ENCODE peak calls at places on chromosomes 13 and 19, in ten cellular contexts. Y is ascending aorta, T is right lobe of liver, B is left ventricle myocardium inferior, J is GM23248, L is OCI-LY7, Z is stomach, O is tibial artery, N is tibial nerve, W is PC-3. P is an unnamed sample.

GRCh38 chr19:5035105-5035761 is 66.3 kb downstream of the KDM4B start:
- DNase-seq in Y (no peak), T (no peak), B (no peak), J (no peak), L (no peak), Z (no peak), O (no peak), N (no peak), W (no peak), P (no peak)

GRCh38 chr19:17576758-17577532 is 21.5 kb downstream of the COLGALT1 start:
- DNase-seq in Y (no peak), T (no peak), B (no peak), J (peak; percentile 12), L (no peak), Z (no peak), O (no peak), N (peak; percentile 75), W (no peak), P (no peak)

GRCh38 chr13:75850915-75851314 is 214.8 kb downstream of the LMO7 start:
- DNase-seq in Y (no peak), T (no peak), B (no peak), J (peak; percentile 23), L (no peak), Z (no peak), O (no peak), N (no peak), W (no peak), P (no peak)

GRCh38 chr13:80388506-80388905 is 47.6 kb upstream of the SPRY2 start:
- DNase-seq in Y (no peak), T (no peak), B (no peak), J (no peak), L (no peak), Z (no peak), O (no peak), N (no peak), W (no peak), P (no peak)

GRCh38 chr19:1063030-1063908 is 3.7 kb upstream of the ARHGAP45 start:
- DNase-seq in Y (no peak), T (peak; percentile 58), B (no peak), J (peak; percentile 47), L (peak; percentile 90), Z (no peak), O (no peak), N (no peak), W (peak; percentile 29), P (no peak)

GRCh38 chr19:44748426-44749254 is at the start of gene BCL3:
- DNase-seq in Y (no peak), T (peak; percentile 91), B (peak; percentile 82), J (peak; percentile 79), L (peak; percentile 82), Z (peak; percentile 80), O (peak; percentile 85), N (no peak), W (peak; percentile 67), P (no peak)

GRCh38 chr19:46271488-46272197 is 25.2 kb upstream of the HIF3A start:
- DNase-seq in Y (no peak), T (no peak), B (no peak), J (peak; percentile 93), L (no peak), Z (no peak), O (no peak), N (no peak), W (peak; percentile 77), P (no peak)

GRCh38 chr19:10420444-10421239 is at the start of gene PDE4A:
- DNase-seq in Y (no peak), T (no peak), B (no peak), J (peak; percentile 68), L (peak; percentile 89), Z (no peak), O (no peak), N (no peak), W (peak; percentile 33), P (no peak)

GRCh38 chr19:49614096-49614857 is 23.3 kb downstream of the PRR12 start:
- DNase-seq in Y (no peak), T (no peak), B (no peak), J (peak; percentile 94), L (no peak), Z (no peak), O (no peak), N (no peak), W (peak; percentile 97), P (peak; percentile 22)

GRCh38 chr19:8148410-8149231 is 771 bp downstream of the FBN3 start:
- DNase-seq in Y (no peak), T (no peak), B (no peak), J (no peak), L (no peak), Z (no peak), O (no peak), N (no peak), W (peak; percentile 43), P (no peak)

GRCh38 chr19:39834287-39834841 is 402 bp upstream of the DYRK1B start:
- DNase-seq in Y (no peak), T (no peak), B (no peak), J (no peak), L (no peak), Z (no peak), O (no peak), N (no peak), W (no peak), P (no peak)

GRCh38 chr13:80139196-80139595 is 201.7 kb downstream of the SPRY2 start:
- DNase-seq in Y (no peak), T (no peak), B (no peak), J (no peak), L (no peak), Z (no peak), O (no peak), N (no peak), W (peak; percentile 60), P (no peak)

GRCh38 chr13:67318398-67318797 is 88.3 kb upstream of the PCDH9 start:
- DNase-seq in Y (no peak), T (no peak), B (no peak), J (no peak), L (no peak), Z (no peak), O (no peak), N (no peak), W (no peak), P (no peak)

GRCh38 chr13:102784501-102784900 is 10.9 kb upstream of the TEX30 start:
- DNase-seq in Y (no peak), T (no peak), B (no peak), J (no peak), L (no peak), Z (no peak), O (no peak), N (no peak), W (no peak), P (no peak)

GRCh38 chr13:71864981-71865857 is 1.8 kb downstream of the DACH1 start:
- DNase-seq in Y (no peak), T (peak; percentile 61), B (peak; percentile 32), J (no peak), L (no peak), Z (no peak), O (no peak), N (no peak), W (no peak), P (no peak)

GRCh38 chr19:35862528-35862927 is 5.8 kb downstream of the KIRREL2 start:
- DNase-seq in Y (no peak), T (no peak), B (no peak), J (no peak), L (no peak), Z (no peak), O (no peak), N (no peak), W (no peak), P (no peak)

GRCh38 chr19:35863018-35863417 is 5.4 kb upstream of the APLP1 start:
- DNase-seq in Y (no peak), T (no peak), B (no peak), J (no peak), L (no peak), Z (no peak), O (no peak), N (no peak), W (no peak), P (no peak)

GRCh38 chr19:35860436-35860817 is 3.7 kb downstream of the KIRREL2 start:
- DNase-seq in Y (no peak), T (peak; percentile 43), B (no peak), J (no peak), L (no peak), Z (no peak), O (no peak), N (no peak), W (no peak), P (no peak)

GRCh38 chr19:35860818-35861639 is 4.3 kb downstream of the KIRREL2 start:
- DNase-seq in Y (no peak), T (peak; percentile 40), B (no peak), J (no peak), L (no peak), Z (peak; percentile 48), O (no peak), N (no peak), W (no peak), P (no peak)

DNA sequence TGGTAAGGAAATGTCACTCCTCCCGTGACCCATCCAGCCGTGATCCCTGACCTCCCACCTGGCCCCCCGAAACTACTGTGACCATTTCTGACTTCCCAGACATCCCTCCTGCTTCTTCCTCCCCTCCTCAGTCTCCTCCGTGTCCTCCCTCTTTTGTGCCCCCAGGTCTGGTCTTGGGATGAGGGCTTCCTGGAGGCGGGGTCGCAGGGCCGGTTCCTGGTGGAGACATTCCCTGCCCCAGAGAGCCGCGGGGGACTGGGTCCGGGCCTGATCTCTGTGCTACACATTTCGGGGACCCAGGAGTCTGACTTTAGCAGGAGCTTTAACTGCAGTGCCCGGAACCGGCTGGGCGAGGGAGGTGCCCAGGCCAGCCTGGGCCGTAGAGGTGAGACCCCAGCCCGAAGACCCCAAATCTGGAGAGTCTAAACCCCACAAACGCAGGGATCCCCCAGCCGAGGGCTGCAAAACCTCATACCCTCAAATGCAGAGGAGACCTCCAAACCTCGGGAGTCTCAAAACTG is 5.0 kb downstream of the KIRREL2 start:
- DNase-seq in Y (no peak), T (no peak), B (no peak), J (no peak), L (no peak), Z (no peak), O (no peak), N (no peak), W (no peak), P (no peak)
- H3K27ac ChIP-seq in Y (no peak overlapping the region), T (no peak overlapping the region), B (no peak overlapping the region), J (no peak overlapping the region), L (no peak overlapping the region), Z (no peak overlapping the region), O (no peak overlapping the region), N (no peak overlapping the region), W (no peak overlapping the region), P (no peak overlapping the region)

GRCh38 chr19:37778613-37779138 is 710 bp downstream of the ZNF573 start:
- DNase-seq in Y (no peak), T (no peak), B (no peak), J (peak; percentile 47), L (peak; percentile 24), Z (no peak), O (no peak), N (no peak), W (no peak), P (no peak)
- H3K27ac ChIP-seq in Y (peak overlapping the region; percentile 82), T (peak overlapping the region; percentile 73), B (peak overlapping the region; percentile 87), J (peak overlapping the region; percentile 81), L (peak overlapping the region; percentile 44), Z (peak overlapping the region; percentile 90), O (peak overlapping the region; percentile 80), N (peak overlapping the region; percentile 90), W (no peak overlapping the region), P (peak overlapping the region; percentile 80)

GRCh38 chr19:55491546-55492360 is 3.5 kb downstream of the SSC5D start:
- DNase-seq in Y (no peak), T (no peak), B (no peak), J (no peak), L (no peak), Z (no peak), O (no peak), N (no peak), W (no peak), P (no peak)
- H3K27ac ChIP-seq in Y (peak overlapping the region; percentile 19), T (no peak overlapping the region), B (peak overlapping the region; percentile 40), J (no peak overlapping the region), L (no peak overlapping the region), Z (no peak overlapping the region), O (peak overlapping the region; percentile 22), N (peak overlapping the region; percentile 93), W (no peak overlapping the region), P (no peak overlapping the region)

GRCh38 chr13:108957369-108958012 is 328.1 kb downstream of the MYO16 start:
- DNase-seq in Y (no peak), T (no peak), B (no peak), J (peak; percentile 83), L (no peak), Z (no peak), O (no peak), N (no peak), W (peak; percentile 80), P (no peak)
- H3K27ac ChIP-seq in Y (no peak overlapping the region), T (no peak overlapping the region), B (no peak overlapping the region), J (peak overlapping the region; percentile 33), L (no peak overlapping the region), Z (no peak overlapping the region), O (no peak overlapping the region), N (no peak overlapping the region), W (peak overlapping the region; percentile 33), P (peak overlapping the region; percentile 67)